ENCODE peak calls at places on chromosome 21, in five cellular contexts. One of them, this sample, is unnamed.

GRCh38 chr21:46188226-46189212 is 4.3 kb upstream of the SPATC1L start:
- DNase-seq in cardiac muscle cell: no peak
- DNase-seq in neural crest cell: no peak
- DNase-seq in HFF-Myc: no peak
- DNase-seq in brain microvascular endothelial cell: peak
- DNase-seq in this sample: peak

GRCh38 chr21:46250146-46250725 is 21.7 kb upstream of the LSS start:
- DNase-seq in cardiac muscle cell: no peak
- DNase-seq in neural crest cell: no peak
- DNase-seq in HFF-Myc: no peak
- DNase-seq in brain microvascular endothelial cell: no peak
- DNase-seq in this sample: no peak

GRCh38 chr21:34669149-34669879 is 520 bp downstream of the CLIC6 start:
- DNase-seq in cardiac muscle cell: peak
- DNase-seq in neural crest cell: peak
- DNase-seq in HFF-Myc: no peak
- DNase-seq in brain microvascular endothelial cell: no peak
- DNase-seq in this sample: no peak

GRCh38 chr21:15062566-15062965 is 2.2 kb downstream of the NRIP1 start:
- DNase-seq in cardiac muscle cell: no peak
- DNase-seq in neural crest cell: no peak
- DNase-seq in HFF-Myc: no peak
- DNase-seq in brain microvascular endothelial cell: no peak
- DNase-seq in this sample: no peak

GRCh38 chr21:21463456-21463855 is 465.2 kb downstream of the NCAM2 start:
- DNase-seq in cardiac muscle cell: no peak
- DNase-seq in neural crest cell: no peak
- DNase-seq in HFF-Myc: no peak
- DNase-seq in brain microvascular endothelial cell: no peak
- DNase-seq in this sample: no peak

GRCh38 chr21:45123440-45123839 is 49.1 kb downstream of the ADARB1 start:
- DNase-seq in cardiac muscle cell: no peak
- DNase-seq in neural crest cell: no peak
- DNase-seq in HFF-Myc: no peak
- DNase-seq in brain microvascular endothelial cell: no peak
- DNase-seq in this sample: no peak

GRCh38 chr21:35528109-35529042 is 479.3 kb upstream of the RUNX1 start:
- DNase-seq in cardiac muscle cell: no peak
- DNase-seq in neural crest cell: no peak
- DNase-seq in HFF-Myc: no peak
- DNase-seq in brain microvascular endothelial cell: peak
- DNase-seq in this sample: peak

GRCh38 chr21:21750124-21750825 is 752.1 kb downstream of the NCAM2 start:
- DNase-seq in cardiac muscle cell: no peak
- DNase-seq in neural crest cell: no peak
- DNase-seq in HFF-Myc: no peak
- DNase-seq in brain microvascular endothelial cell: no peak
- DNase-seq in this sample: no peak

GRCh38 chr21:26836546-26836945 is 8.7 kb downstream of the ADAMTS1 start:
- DNase-seq in cardiac muscle cell: no peak
- DNase-seq in neural crest cell: no peak
- DNase-seq in HFF-Myc: no peak
- DNase-seq in brain microvascular endothelial cell: no peak
- DNase-seq in this sample: no peak

GRCh38 chr21:46054447-46054846 is 43.5 kb upstream of the COL6A2 start:
- DNase-seq in cardiac muscle cell: peak
- DNase-seq in neural crest cell: peak
- DNase-seq in HFF-Myc: no peak
- DNase-seq in brain microvascular endothelial cell: no peak
- DNase-seq in this sample: no peak

GRCh38 chr21:22278366-22278765 is 1280.2 kb downstream of the NCAM2 start:
- DNase-seq in cardiac muscle cell: no peak
- DNase-seq in neural crest cell: no peak
- DNase-seq in HFF-Myc: no peak
- DNase-seq in brain microvascular endothelial cell: no peak
- DNase-seq in this sample: no peak

GRCh38 chr21:45975017-45975595 is 6.5 kb upstream of the COL6A1 start:
- DNase-seq in cardiac muscle cell: no peak
- DNase-seq in neural crest cell: peak
- DNase-seq in HFF-Myc: no peak
- DNase-seq in brain microvascular endothelial cell: no peak
- DNase-seq in this sample: peak

GRCh38 chr21:25501996-25502665 is 105.2 kb downstream of the MRPL39 start:
- DNase-seq in cardiac muscle cell: no peak
- DNase-seq in neural crest cell: no peak
- DNase-seq in HFF-Myc: no peak
- DNase-seq in brain microvascular endothelial cell: no peak
- DNase-seq in this sample: no peak

GRCh38 chr21:45979651-45980050 is 1.9 kb upstream of the COL6A1 start:
- DNase-seq in cardiac muscle cell: no peak
- DNase-seq in neural crest cell: no peak
- DNase-seq in HFF-Myc: no peak
- DNase-seq in brain microvascular endothelial cell: no peak
- DNase-seq in this sample: no peak

GRCh38 chr21:44972301-44972814 is 32.5 kb downstream of the SLX9 start:
- DNase-seq in cardiac muscle cell: no peak
- DNase-seq in neural crest cell: no peak
- DNase-seq in HFF-Myc: no peak
- DNase-seq in brain microvascular endothelial cell: no peak
- DNase-seq in this sample: no peak

DNA sequence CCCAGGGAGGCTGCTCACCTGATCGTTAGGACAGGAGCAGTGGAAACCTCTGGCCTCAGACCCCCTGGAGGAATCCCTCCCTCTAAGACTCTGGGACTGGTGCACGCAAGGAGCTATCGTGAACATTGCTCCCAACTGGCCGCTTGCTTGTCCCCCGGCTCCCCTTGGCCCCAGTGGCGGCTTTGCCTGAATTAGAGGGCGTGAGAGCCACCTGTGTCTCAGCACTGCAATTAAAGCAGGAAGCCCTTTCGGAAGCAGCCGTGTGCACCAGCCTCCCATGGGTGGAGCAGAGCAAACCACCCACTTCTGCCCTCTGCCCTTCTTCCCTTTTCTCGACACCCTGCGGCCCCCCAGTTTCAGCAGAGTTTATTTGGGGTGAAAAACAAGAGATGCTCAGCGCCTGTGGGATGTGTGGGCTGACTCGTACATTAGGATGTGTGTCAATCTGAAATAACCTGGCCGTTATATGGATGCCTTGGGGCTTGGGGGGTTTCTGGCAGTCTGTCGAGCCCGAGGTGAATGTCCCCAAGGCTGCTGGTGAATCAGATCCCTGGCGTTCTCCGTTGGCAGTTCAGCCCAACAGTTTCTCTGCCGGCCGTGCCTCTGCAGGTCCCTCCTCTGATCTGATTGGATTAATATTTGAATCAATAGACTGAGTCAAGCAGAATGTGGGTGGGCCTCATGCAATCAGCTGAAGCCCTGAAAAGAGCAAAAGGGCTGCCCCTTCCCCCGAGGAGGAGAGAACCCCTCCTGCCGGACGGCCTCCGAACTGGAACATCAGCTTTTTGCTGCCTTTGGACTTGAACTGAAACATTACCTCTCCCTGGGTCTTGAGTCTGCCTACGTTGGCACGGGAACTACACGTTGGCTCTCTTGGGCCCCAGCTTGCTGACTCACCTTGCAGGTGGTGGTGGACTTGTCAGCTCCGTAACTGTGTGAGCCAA is 7.3 kb upstream of the UMODL1 start:
- DNase-seq in cardiac muscle cell: no peak
- DNase-seq in neural crest cell: no peak
- DNase-seq in HFF-Myc: no peak
- DNase-seq in brain microvascular endothelial cell: no peak
- DNase-seq in this sample: peak
- TF ChIP-seq CTCF in cardiac muscle cell: no peak
- TF ChIP-seq CTCF in neural crest cell: no peak
- TF ChIP-seq CTCF in HFF-Myc: no peak
- TF ChIP-seq CTCF in brain microvascular endothelial cell: no peak
- TF ChIP-seq CTCF in this sample: no peak

DNA sequence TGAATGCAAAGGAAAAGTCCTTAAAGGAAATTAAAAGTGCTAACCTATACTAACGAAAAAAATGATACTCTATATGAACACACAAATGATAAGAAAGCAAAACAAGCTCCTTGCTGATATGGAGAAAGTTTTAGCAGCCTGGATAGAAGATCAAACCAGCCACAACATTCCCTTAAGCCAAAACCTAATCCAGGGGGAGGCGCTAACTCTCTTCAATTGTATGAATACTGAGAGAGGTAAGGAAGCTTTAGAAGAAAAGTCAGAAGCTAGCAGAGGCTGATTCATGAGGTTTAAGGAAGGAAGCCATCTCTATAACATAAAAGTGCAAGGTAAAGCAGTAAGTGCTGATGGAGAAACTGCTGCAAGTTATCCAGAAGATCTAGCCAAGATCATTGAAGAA is 3.4 kb downstream of the KRTAP23-1 start:
- DNase-seq in cardiac muscle cell: no peak
- DNase-seq in neural crest cell: no peak
- DNase-seq in HFF-Myc: no peak
- DNase-seq in brain microvascular endothelial cell: no peak
- DNase-seq in this sample: no peak
- TF ChIP-seq CTCF in cardiac muscle cell: no peak
- TF ChIP-seq CTCF in neural crest cell: no peak
- TF ChIP-seq CTCF in HFF-Myc: no peak
- TF ChIP-seq CTCF in brain microvascular endothelial cell: no peak
- TF ChIP-seq CTCF in this sample: no peak

DNA sequence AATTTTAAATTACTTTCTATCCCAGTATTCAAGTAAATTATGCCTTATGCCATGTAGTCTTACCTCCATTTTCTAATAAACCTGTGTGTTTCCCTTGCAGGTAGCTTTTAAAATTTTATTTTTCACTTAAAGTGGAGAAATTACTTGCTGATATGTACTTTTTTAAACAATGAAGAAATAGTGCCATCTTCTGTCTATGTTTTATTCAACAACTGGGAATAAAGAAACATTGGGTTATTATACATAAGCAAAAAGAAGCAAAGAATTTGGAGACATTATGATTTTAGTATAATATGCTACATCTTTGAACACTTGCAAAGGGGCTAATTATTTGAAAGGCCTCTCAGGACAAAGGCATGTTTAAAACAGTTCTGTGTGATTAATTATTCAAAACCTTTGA is 1912.9 kb downstream of the MRPL39 start:
- DNase-seq in cardiac muscle cell: no peak
- DNase-seq in neural crest cell: no peak
- DNase-seq in HFF-Myc: no peak
- DNase-seq in brain microvascular endothelial cell: no peak
- DNase-seq in this sample: no peak
- TF ChIP-seq CTCF in cardiac muscle cell: no peak
- TF ChIP-seq CTCF in neural crest cell: no peak
- TF ChIP-seq CTCF in HFF-Myc: no peak
- TF ChIP-seq CTCF in brain microvascular endothelial cell: no peak
- TF ChIP-seq CTCF in this sample: no peak

GRCh38 chr21:43735236-43736091 is 16.5 kb downstream of the PDXK start:
- DNase-seq in cardiac muscle cell: no peak
- DNase-seq in neural crest cell: no peak
- DNase-seq in HFF-Myc: no peak
- DNase-seq in brain microvascular endothelial cell: no peak
- DNase-seq in this sample: no peak

GRCh38 chr21:43734131-43734634 is 15.3 kb downstream of the PDXK start:
- DNase-seq in cardiac muscle cell: no peak
- DNase-seq in neural crest cell: no peak
- DNase-seq in HFF-Myc: no peak
- DNase-seq in brain microvascular endothelial cell: no peak
- DNase-seq in this sample: peak

GRCh38 chr21:43736224-43736883 is 17.4 kb downstream of the PDXK start:
- DNase-seq in cardiac muscle cell: no peak
- DNase-seq in neural crest cell: no peak
- DNase-seq in HFF-Myc: no peak
- DNase-seq in brain microvascular endothelial cell: no peak
- DNase-seq in this sample: no peak

GRCh38 chr21:43733529-43734071 is 14.7 kb downstream of the PDXK start:
- DNase-seq in cardiac muscle cell: no peak
- DNase-seq in neural crest cell: no peak
- DNase-seq in HFF-Myc: no peak
- DNase-seq in brain microvascular endothelial cell: no peak
- DNase-seq in this sample: peak

DNA sequence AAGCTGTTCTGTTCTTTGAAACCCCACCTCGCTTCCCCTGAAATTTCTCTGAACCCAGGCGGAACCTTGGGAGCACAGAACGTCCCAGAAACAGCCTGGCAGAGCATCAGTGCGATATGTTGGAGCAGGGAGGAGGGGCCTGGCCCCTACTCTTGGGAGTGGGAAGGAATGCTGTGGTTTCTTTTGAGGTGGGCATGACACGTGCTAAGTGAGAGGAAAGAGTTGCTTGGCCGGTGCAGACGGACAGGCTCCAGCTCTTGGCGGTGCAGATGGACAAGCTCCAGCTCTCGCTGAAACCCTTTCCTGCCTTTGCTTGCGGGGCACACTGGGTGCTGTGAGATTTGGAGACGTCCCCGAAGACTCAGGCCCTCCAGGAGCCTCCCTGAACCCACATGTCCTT is 15.9 kb downstream of the PDXK start:
- DNase-seq in cardiac muscle cell: no peak
- DNase-seq in neural crest cell: no peak
- DNase-seq in HFF-Myc: no peak
- DNase-seq in brain microvascular endothelial cell: no peak
- DNase-seq in this sample: no peak
- TF ChIP-seq CTCF in cardiac muscle cell: no peak
- TF ChIP-seq CTCF in neural crest cell: no peak
- TF ChIP-seq CTCF in HFF-Myc: no peak
- TF ChIP-seq CTCF in brain microvascular endothelial cell: no peak
- TF ChIP-seq CTCF in this sample: no peak

GRCh38 chr21:40706161-40706560 is 140.8 kb downstream of the DSCAM start:
- DNase-seq in cardiac muscle cell: no peak
- DNase-seq in neural crest cell: no peak
- DNase-seq in HFF-Myc: no peak
- DNase-seq in brain microvascular endothelial cell: no peak
- DNase-seq in this sample: no peak

GRCh38 chr21:40707271-40707670 is 139.7 kb downstream of the DSCAM start:
- DNase-seq in cardiac muscle cell: no peak
- DNase-seq in neural crest cell: no peak
- DNase-seq in HFF-Myc: no peak
- DNase-seq in brain microvascular endothelial cell: no peak
- DNase-seq in this sample: no peak

GRCh38 chr21:40704141-40704540 is 142.8 kb downstream of the DSCAM start:
- DNase-seq in cardiac muscle cell: no peak
- DNase-seq in neural crest cell: no peak
- DNase-seq in HFF-Myc: no peak
- DNase-seq in brain microvascular endothelial cell: no peak
- DNase-seq in this sample: no peak

DNA sequence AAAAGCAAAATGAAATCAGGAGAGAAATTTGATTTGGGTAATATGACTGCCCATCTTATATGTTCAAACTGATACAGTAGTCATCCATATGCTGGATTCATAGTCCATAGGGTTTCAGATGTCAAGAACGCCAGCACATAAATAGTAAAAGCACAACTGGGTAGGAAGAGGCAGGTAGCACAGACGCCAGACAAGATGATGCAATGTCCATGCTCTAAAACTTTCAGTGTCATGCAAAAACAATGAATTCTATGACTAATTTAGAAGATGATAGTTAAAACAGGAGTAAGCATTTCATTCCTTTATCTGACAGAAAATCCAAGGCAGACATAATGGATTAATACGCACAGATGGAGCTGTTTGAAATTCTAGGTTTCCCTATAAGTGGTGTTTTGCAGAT is 140.2 kb downstream of the DSCAM start:
- DNase-seq in cardiac muscle cell: no peak
- DNase-seq in neural crest cell: no peak
- DNase-seq in HFF-Myc: no peak
- DNase-seq in brain microvascular endothelial cell: no peak
- DNase-seq in this sample: no peak
- TF ChIP-seq CTCF in cardiac muscle cell: no peak
- TF ChIP-seq CTCF in neural crest cell: no peak
- TF ChIP-seq CTCF in HFF-Myc: no peak
- TF ChIP-seq CTCF in brain microvascular endothelial cell: no peak
- TF ChIP-seq CTCF in this sample: no peak

GRCh38 chr21:29360799-29361765 is 62.4 kb downstream of the BACH1 start:
- DNase-seq in cardiac muscle cell: no peak
- DNase-seq in neural crest cell: no peak
- DNase-seq in HFF-Myc: no peak
- DNase-seq in brain microvascular endothelial cell: no peak
- DNase-seq in this sample: peak
- TF ChIP-seq CTCF in cardiac muscle cell: no peak
- TF ChIP-seq CTCF in neural crest cell: peak
- TF ChIP-seq CTCF in HFF-Myc: peak
- TF ChIP-seq CTCF in brain microvascular endothelial cell: peak
- TF ChIP-seq CTCF in this sample: no peak